ENCODE peak calls at places on chromosomes 7 and 10, in seven cellular contexts. R, V, S, H, G, Z and Y are unnamed samples.

GRCh38 chr7:147081117-147081516 is 964.5 kb downstream of the CNTNAP2 start:
- DNase-seq in H (no peak), G (no peak), S (no peak), V (no peak), R (no peak), Z (no peak), Y (no peak)

GRCh38 chr7:135164357-135165021 is 6.0 kb downstream of the CYREN start:
- DNase-seq in G (no peak), Z (no peak), V (no peak), S (no peak), R (no peak), H (no peak), Y (no peak)

GRCh38 chr10:121854809-121855445 is 72.9 kb downstream of the ATE1 start:
- DNase-seq in V (no peak), R (no peak), Z (no peak), G (no peak), S (peak), H (no peak), Y (no peak)

GRCh38 chr10:84191106-84191505 is 3.2 kb upstream of the CDHR1 start:
- DNase-seq in H (no peak), Z (peak), R (no peak), S (no peak), V (no peak), G (no peak), Y (no peak)

GRCh38 chr7:432933-433332 is 86.7 kb downstream of the PDGFA start:
- DNase-seq in G (no peak), S (no peak), V (no peak), H (no peak), R (no peak), Z (no peak), Y (no peak)

GRCh38 chr10:23314835-23315239 is 29.8 kb downstream of the C10orf67 start:
- DNase-seq in H (peak), G (peak), S (peak), V (peak), Z (peak), R (no peak), Y (peak)

GRCh38 chr10:69475433-69475830 is 24.2 kb downstream of the TSPAN15 start:
- DNase-seq in S (peak), V (no peak), G (no peak), R (no peak), Z (no peak), H (no peak), Y (no peak)

GRCh38 chr10:124380256-124380995 is 38.3 kb downstream of the OAT start:
- DNase-seq in H (no peak), R (no peak), V (no peak), Z (no peak), S (no peak), G (peak), Y (no peak)

GRCh38 chr10:122368502-122369254 is 5.8 kb upstream of the PLEKHA1 start:
- DNase-seq in H (peak), V (no peak), S (no peak), G (no peak), Z (no peak), R (no peak), Y (no peak)

GRCh38 chr10:81866753-81867152 is 8.2 kb upstream of the NRG3 start:
- DNase-seq in V (peak), R (no peak), S (peak), H (peak), G (no peak), Z (no peak), Y (no peak)

GRCh38 chr7:129401228-129401967 is 32.8 kb upstream of the STRIP2 start:
- DNase-seq in S (no peak), V (no peak), H (no peak), R (no peak), G (peak), Z (no peak), Y (no peak)

GRCh38 chr7:129405527-129405926 is 28.7 kb upstream of the STRIP2 start:
- DNase-seq in R (no peak), V (no peak), H (no peak), S (no peak), G (no peak), Z (no peak), Y (no peak)

GRCh38 chr7:129401968-129402860 is 32.0 kb upstream of the STRIP2 start:
- DNase-seq in S (no peak), H (no peak), Z (peak), G (peak), V (no peak), R (no peak), Y (no peak)
- TF ChIP-seq CTCF in S (no peak), H (no peak), Z (no peak), G (peak), V (peak), R (no peak), Y (peak)

GRCh38 chr10:15824498-15824897 is 35.8 kb downstream of the MINDY3 start:
- DNase-seq in H (no peak), R (no peak), S (peak), Z (no peak), G (no peak), V (no peak), Y (no peak)
- TF ChIP-seq CTCF in H (peak), R (peak), S (peak), Z (peak), G (peak), V (peak), Y (peak)

DNA sequence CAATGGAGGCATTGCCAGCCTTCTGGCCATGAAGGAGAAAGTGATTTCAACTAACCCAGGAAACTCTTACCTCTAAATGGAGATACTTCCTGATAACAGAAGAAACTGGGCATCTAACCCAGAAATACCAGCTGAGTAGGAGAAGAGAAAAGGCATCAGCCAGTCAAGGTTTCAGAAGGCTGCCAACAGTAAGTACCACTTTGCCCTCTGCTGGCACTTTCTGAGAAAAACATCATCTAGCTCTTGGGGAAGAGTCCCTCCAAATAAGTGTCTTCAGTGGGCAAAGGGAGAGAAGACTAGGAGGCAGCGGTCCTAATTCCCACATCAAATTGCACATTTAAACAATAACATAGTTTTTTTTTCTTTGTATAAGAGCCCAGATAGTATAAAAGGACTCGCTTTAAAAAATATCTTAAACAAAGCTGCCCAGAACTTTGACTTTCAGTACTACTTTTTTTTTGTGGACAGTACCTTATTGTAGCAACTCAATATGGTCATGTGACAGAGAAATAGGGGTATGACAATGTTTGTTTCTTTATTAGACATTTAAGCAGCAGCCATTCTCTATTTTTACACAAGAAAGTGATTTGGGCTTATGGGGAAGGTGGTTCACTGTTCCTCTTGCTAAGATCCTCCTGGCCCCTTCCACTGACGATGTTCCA is 157.3 kb downstream of the CTTNBP2 start:
- DNase-seq in Z (no peak), R (no peak), H (no peak), S (peak), G (peak), V (peak), Y (peak)
- TF ChIP-seq CTCF in Z (no peak), R (peak), H (peak), S (peak), G (peak), V (peak), Y (peak)

GRCh38 chr10:95355241-95355779 is 64.5 kb upstream of the PDLIM1 start:
- DNase-seq in V (no peak), H (no peak), S (peak), Z (no peak), G (no peak), R (no peak), Y (no peak)
- TF ChIP-seq CTCF in V (no peak), H (no peak), S (no peak), Z (no peak), G (no peak), R (no peak), Y (no peak)

GRCh38 chr7:5139998-5140397 is 50.0 kb upstream of the WIPI2 start:
- DNase-seq in V (peak), H (peak), G (peak), Z (peak), R (no peak), S (peak), Y (no peak)
- TF ChIP-seq CTCF in V (peak), H (peak), G (peak), Z (no peak), R (peak), S (peak), Y (peak)

GRCh38 chr10:128530301-128530700 is 404.1 kb upstream of the MKI67 start:
- DNase-seq in Z (no peak), V (no peak), S (peak), R (no peak), H (no peak), G (no peak), Y (no peak)
- TF ChIP-seq CTCF in Z (no peak), V (no peak), S (peak), R (peak), H (peak), G (peak), Y (no peak)

GRCh38 chr10:30027057-30028005 is 32.1 kb downstream of the JCAD start:
- DNase-seq in V (peak), Z (peak), H (peak), S (no peak), G (peak), R (peak), Y (no peak)
- TF ChIP-seq CTCF in V (peak), Z (peak), H (no peak), S (no peak), G (peak), R (no peak), Y (no peak)

DNA sequence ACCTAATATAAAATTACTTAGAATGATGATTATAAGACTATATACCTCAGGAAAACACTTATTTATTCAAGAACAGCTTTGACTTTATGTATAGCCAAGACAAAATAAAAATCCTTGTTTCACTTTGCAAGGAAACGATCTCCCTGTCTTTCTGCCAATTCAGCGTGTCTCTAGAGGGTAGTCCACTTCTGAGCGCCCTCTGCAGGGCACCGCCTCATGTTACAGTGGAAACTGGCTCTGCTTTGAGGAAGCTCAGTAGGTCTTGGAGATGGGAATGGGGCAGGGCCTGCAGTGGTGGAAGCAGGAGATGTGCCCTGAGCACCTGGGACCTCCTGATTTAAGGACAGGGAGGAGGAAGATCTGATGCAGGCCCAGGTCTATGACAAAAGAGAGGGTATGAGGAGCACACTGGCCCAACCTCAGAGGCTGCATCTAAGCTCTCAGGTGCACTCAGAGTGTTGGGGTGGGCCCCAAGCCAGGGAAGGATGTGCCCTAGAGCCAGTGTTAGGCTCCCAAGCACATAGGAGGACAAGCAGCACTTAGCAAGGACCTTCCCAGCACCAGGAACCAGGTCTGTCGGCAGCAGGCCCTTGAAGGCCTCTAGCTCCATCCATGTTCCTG is 481.0 kb downstream of the TNS3 start:
- DNase-seq in S (peak), Z (no peak), V (peak), R (peak), G (peak), H (peak), Y (peak)
- TF ChIP-seq CTCF in S (peak), Z (no peak), V (peak), R (peak), G (peak), H (peak), Y (peak)

DNA sequence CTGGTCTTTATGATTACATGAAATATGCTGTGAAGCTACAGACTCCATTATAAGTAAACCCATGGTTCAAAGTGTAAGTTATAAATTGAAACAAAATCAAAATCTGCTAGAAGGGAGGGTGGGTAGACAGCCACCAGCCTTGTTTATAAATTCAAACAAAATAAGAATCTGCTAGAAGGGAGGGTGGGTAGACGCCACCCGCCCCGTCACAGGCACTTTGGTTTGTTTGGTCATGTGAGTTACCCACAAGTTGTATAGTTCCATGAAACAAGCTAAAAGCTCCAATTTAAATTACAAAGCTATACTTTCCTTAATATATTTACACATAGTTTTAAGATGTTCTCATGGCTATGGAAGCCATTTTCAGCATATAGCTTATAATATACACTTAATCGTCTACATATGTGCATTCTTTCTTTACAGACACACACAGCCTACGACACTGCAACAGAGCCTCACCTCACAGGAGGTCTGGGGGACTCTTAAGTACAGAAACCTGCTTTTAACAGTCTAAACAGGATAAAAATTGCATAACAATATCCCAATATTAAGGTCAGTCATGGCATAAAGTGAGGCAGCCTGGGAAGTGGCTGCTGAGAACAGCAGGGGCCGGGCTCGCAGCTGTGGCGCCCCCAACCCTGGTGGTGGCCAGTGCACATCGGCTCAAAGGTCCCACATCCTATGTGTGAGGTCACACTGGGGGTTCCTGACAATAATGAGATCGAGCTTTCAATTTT is 28.0 kb upstream of the NCAPG2 start:
- DNase-seq in R (no peak), Z (no peak), G (no peak), H (no peak), S (no peak), V (no peak), Y (no peak)
- TF ChIP-seq CTCF in R (no peak), Z (no peak), G (peak), H (no peak), S (no peak), V (no peak), Y (no peak)

GRCh38 chr10:60820093-60820769 is 42.0 kb downstream of the CDK1 start:
- DNase-seq in H (no peak), S (peak), G (peak), Z (no peak), V (peak), R (no peak), Y (peak)
- TF ChIP-seq CTCF in H (peak), S (peak), G (peak), Z (no peak), V (peak), R (no peak), Y (peak)